ENCODE peak calls at places on chromosomes 12 and 14, in seven cellular contexts. D is GM23338, X is K562, B is HCT116, V is endothelial cell of umbilical vein, W is upper lobe of left lung, E is stomach. L is an unnamed sample.

GRCh38 chr12:87845995-87846483 is 183.2 kb downstream of the C12orf50 start:
- DNase-seq in W (no peak), V (no peak), E (no peak), X (no peak), B (no peak), D (peak; percentile 20), L (no peak)

GRCh38 chr12:26271024-26271423 is 75.7 kb downstream of the SSPN start:
- DNase-seq in V (no peak), E (no peak), X (no peak), D (no peak), W (no peak), B (no peak), L (no peak)

GRCh38 chr12:23221926-23222325 is 597.0 kb downstream of the ETNK1 start:
- DNase-seq in D (no peak), V (no peak), B (no peak), X (no peak), W (no peak), E (no peak), L (no peak)

GRCh38 chr12:105365231-105365630 is 34.7 kb downstream of the C12orf75 start:
- DNase-seq in B (no peak), W (no peak), X (no peak), E (no peak), D (no peak), V (no peak), L (no peak)

GRCh38 chr14:61925732-61926445 is 163.7 kb downstream of the SNAPC1 start:
- DNase-seq in W (no peak), B (no peak), V (no peak), D (no peak), X (no peak), E (no peak), L (no peak)

GRCh38 chr12:99767809-99768208 is 120.3 kb downstream of the GARIN6 start:
- DNase-seq in E (no peak), D (peak; percentile 53), B (peak; percentile 7), V (peak; percentile 1), W (no peak), X (no peak), L (no peak)

GRCh38 chr14:77139540-77140342 is 1.9 kb downstream of the ZDHHC22 start:
- DNase-seq in D (peak; percentile 95), X (peak; percentile 69), V (no peak), W (peak; percentile 85), B (peak; percentile 27), E (no peak), L (peak; percentile 90)

GRCh38 chr12:88505696-88506095 is 74.6 kb downstream of the KITLG start:
- DNase-seq in V (no peak), X (no peak), D (no peak), B (no peak), W (no peak), E (no peak), L (no peak)

GRCh38 chr14:34029921-34030334 is 79.1 kb upstream of the EGLN3 start:
- DNase-seq in D (peak; percentile 20), W (no peak), B (no peak), X (peak; percentile 53), V (no peak), E (peak; percentile 47), L (no peak)

GRCh38 chr14:63443988-63444387 is 99.2 kb downstream of the PPP2R5E start:
- DNase-seq in E (no peak), V (no peak), B (no peak), X (no peak), D (no peak), W (no peak), L (no peak)

GRCh38 chr14:95260537-95261440 is 58.9 kb downstream of the CLMN start:
- DNase-seq in B (no peak), X (no peak), V (peak; percentile 80), D (no peak), W (no peak), E (no peak), L (no peak)

GRCh38 chr12:3920378-3921141 is 47.4 kb upstream of the PARP11 start:
- DNase-seq in D (no peak), W (peak; percentile 79), E (no peak), V (peak; percentile 64), X (no peak), B (no peak), L (no peak)

GRCh38 chr14:78238141-78238540 is 68.0 kb downstream of the NRXN3 start:
- DNase-seq in V (no peak), X (no peak), E (no peak), W (no peak), B (no peak), D (no peak), L (no peak)

GRCh38 chr12:129870146-129870545 is 33.7 kb downstream of the TMEM132D start:
- DNase-seq in E (no peak), B (no peak), W (no peak), V (no peak), X (no peak), D (no peak), L (no peak)

GRCh38 chr12:76137611-76138010 is 53.1 kb upstream of the NAP1L1 start:
- DNase-seq in D (peak; percentile 2), V (no peak), E (no peak), B (no peak), W (no peak), X (no peak), L (no peak)

GRCh38 chr12:34393086-34393820 is 371.0 kb downstream of the ALG10 start:
- DNase-seq in W (peak; percentile 75), E (peak; percentile 14), V (no peak), B (no peak), D (no peak), X (no peak), L (no peak)

GRCh38 chr14:20195911-20196310 is 5.2 kb downstream of the OR11G2 start:
- DNase-seq in D (no peak), E (no peak), X (no peak), W (no peak), V (no peak), B (no peak), L (no peak)

GRCh38 chr12:92192361-92192760 is 46.7 kb upstream of the BTG1 start:
- DNase-seq in E (no peak), B (no peak), W (no peak), V (no peak), X (no peak), D (no peak), L (no peak)

GRCh38 chr14:100239200-100239839 is 376 bp downstream of the YY1 start:
- DNase-seq in W (peak; percentile 92), B (no peak), D (no peak), X (peak; percentile 18), V (peak; percentile 36), E (no peak), L (no peak)

GRCh38 chr14:100568998-100569733 is 18.1 kb downstream of the BEGAIN start:
- DNase-seq in X (peak; percentile 23), E (no peak), W (peak; percentile 82), V (no peak), D (no peak), B (no peak), L (peak; percentile 87)

GRCh38 chr14:29820785-29821184 is 106.9 kb downstream of the PRKD1 start:
- DNase-seq in D (no peak), E (no peak), W (no peak), V (no peak), X (no peak), B (no peak), L (no peak)

GRCh38 chr12:64893961-64894360 is 69.5 kb downstream of the TBC1D30 start:
- DNase-seq in W (no peak), E (no peak), X (no peak), D (no peak), V (peak; percentile 39), B (no peak), L (no peak)

GRCh38 chr12:75974323-75975273 is 57.0 kb downstream of the PHLDA1 start:
- DNase-seq in X (no peak), B (no peak), E (no peak), W (no peak), D (no peak), V (no peak), L (no peak)

GRCh38 chr12:110744697-110745264 is 2.1 kb upstream of the PPP1CC start:
- DNase-seq in W (no peak), D (no peak), V (no peak), X (no peak), E (peak; percentile 64), B (no peak), L (peak; percentile 22)

GRCh38 chr12:124302807-124303578 is 8.1 kb downstream of the RFLNA start:
- DNase-seq in D (no peak), V (no peak), W (peak; percentile 66), E (no peak), B (no peak), X (no peak), L (no peak)

GRCh38 chr12:5808956-5809355 is 136.1 kb downstream of the ANO2 start:
- DNase-seq in W (peak; percentile 30), E (no peak), V (no peak), D (no peak), B (peak; percentile 54), X (no peak), L (no peak)

GRCh38 chr12:64821116-64821630 is 3.3 kb upstream of the TBC1D30 start:
- DNase-seq in X (no peak), D (no peak), E (no peak), W (no peak), V (no peak), B (no peak), L (no peak)

GRCh38 chr12:11981174-11981733 is 89.5 kb upstream of the BCL2L14 start:
- DNase-seq in D (no peak), B (no peak), V (no peak), W (no peak), E (no peak), X (no peak), L (no peak)

GRCh38 chr14:38877744-38878388 is 225.2 kb downstream of the SEC23A start:
- DNase-seq in E (no peak), X (no peak), B (no peak), V (peak; percentile 96), D (no peak), W (no peak), L (no peak)
- TF ChIP-seq POLR2AphosphoS5 in E (no peak), X (no peak), B (no peak), V (no peak), D (no peak), W (no peak), L (no peak)

GRCh38 chr14:73740921-73741326 is 26.7 kb upstream of the PNMA1 start:
- DNase-seq in X (peak; percentile 52), B (peak; percentile 61), E (peak; percentile 92), W (peak; percentile 86), D (peak; percentile 64), V (no peak), L (peak; percentile 37)
- TF ChIP-seq POLR2AphosphoS5 in X (no peak), B (peak; percentile 57), E (peak; percentile 86), W (peak; percentile 31), D (no peak), V (no peak), L (no peak)

GRCh38 chr12:82378997-82379396 is 20.7 kb downstream of the METTL25 start:
- DNase-seq in W (no peak), E (no peak), X (no peak), V (no peak), B (no peak), D (no peak), L (no peak)

DNA sequence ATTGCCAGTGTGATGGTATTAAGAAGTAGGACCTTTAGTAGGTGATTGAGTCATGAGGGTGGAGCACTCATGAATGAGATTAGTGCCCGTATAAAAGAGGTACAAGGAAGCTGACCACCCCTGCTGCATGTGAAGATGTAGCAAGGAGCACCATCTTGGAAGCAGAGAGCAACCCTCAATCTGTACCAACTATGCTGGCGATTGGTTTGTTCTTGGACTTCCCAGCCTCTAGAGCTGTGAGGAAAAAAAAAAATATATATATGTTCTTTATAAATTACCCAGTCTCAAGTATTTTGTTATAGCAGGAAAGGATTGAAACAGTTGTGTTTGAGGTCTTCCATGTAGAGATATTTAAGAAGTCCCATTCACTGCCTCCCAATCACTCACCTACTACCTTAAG is 16.9 kb downstream of the METTL25 start:
- DNase-seq in E (no peak), B (no peak), W (no peak), D (no peak), X (no peak), V (no peak), L (no peak)
- TF ChIP-seq POLR2AphosphoS5 in E (no peak), B (no peak), W (no peak), D (no peak), X (no peak), V (no peak), L (no peak)

GRCh38 chr14:23366163-23366921 is 1.4 kb upstream of the EFS start:
- DNase-seq in B (no peak), D (peak; percentile 94), W (peak; percentile 92), X (peak; percentile 39), E (no peak), V (no peak), L (peak; percentile 90)
- TF ChIP-seq POLR2AphosphoS5 in B (no peak), D (peak; percentile 97), W (peak; percentile 46), X (no peak), E (peak; percentile 61), V (no peak), L (peak; percentile 85)

L was measured in SK-N-SH.